ENCODE peak calls at places on chromosomes 5 and 9, in six cellular contexts. One of them, this sample, is unnamed.

GRCh38 chr5:121968910-121969607 is 7.3 kb downstream of the SRFBP1 start:
- DNase-seq in non-pigmented ciliary epithelial cell: peak
- DNase-seq in amygdala: no peak
- DNase-seq in T-helper 17 cell: no peak
- DNase-seq in GM12891: no peak
- DNase-seq in fibroblast of mammary gland: peak
- DNase-seq in this sample: no peak

GRCh38 chr9:131309526-131310276 is 20.2 kb downstream of the PLPP7 start:
- DNase-seq in non-pigmented ciliary epithelial cell: no peak
- DNase-seq in amygdala: no peak
- DNase-seq in T-helper 17 cell: no peak
- DNase-seq in GM12891: no peak
- DNase-seq in fibroblast of mammary gland: no peak
- DNase-seq in this sample: no peak

GRCh38 chr5:149240354-149240998 is 31.2 kb upstream of the AFAP1L1 start:
- DNase-seq in non-pigmented ciliary epithelial cell: no peak
- DNase-seq in amygdala: no peak
- DNase-seq in T-helper 17 cell: peak
- DNase-seq in GM12891: no peak
- DNase-seq in fibroblast of mammary gland: no peak
- DNase-seq in this sample: no peak

GRCh38 chr5:174575043-174575442 is 149.3 kb upstream of the MSX2 start:
- DNase-seq in non-pigmented ciliary epithelial cell: no peak
- DNase-seq in amygdala: no peak
- DNase-seq in T-helper 17 cell: no peak
- DNase-seq in GM12891: no peak
- DNase-seq in fibroblast of mammary gland: no peak
- DNase-seq in this sample: no peak

GRCh38 chr5:7420506-7421280 is 24.8 kb downstream of the ADCY2 start:
- DNase-seq in non-pigmented ciliary epithelial cell: no peak
- DNase-seq in amygdala: no peak
- DNase-seq in T-helper 17 cell: no peak
- DNase-seq in GM12891: no peak
- DNase-seq in fibroblast of mammary gland: no peak
- DNase-seq in this sample: no peak

GRCh38 chr9:123697686-123698085 is 232.2 kb downstream of the DENND1A start:
- DNase-seq in non-pigmented ciliary epithelial cell: no peak
- DNase-seq in amygdala: no peak
- DNase-seq in T-helper 17 cell: no peak
- DNase-seq in GM12891: no peak
- DNase-seq in fibroblast of mammary gland: no peak
- DNase-seq in this sample: no peak

GRCh38 chr5:14739538-14739937 is 75.0 kb downstream of the OTULIN start:
- DNase-seq in non-pigmented ciliary epithelial cell: peak
- DNase-seq in amygdala: no peak
- DNase-seq in T-helper 17 cell: no peak
- DNase-seq in GM12891: no peak
- DNase-seq in fibroblast of mammary gland: peak
- DNase-seq in this sample: no peak

GRCh38 chr9:85741112-85741874 is 461 bp downstream of the AGTPBP1 start:
- DNase-seq in non-pigmented ciliary epithelial cell: no peak
- DNase-seq in amygdala: no peak
- DNase-seq in T-helper 17 cell: peak
- DNase-seq in GM12891: peak
- DNase-seq in fibroblast of mammary gland: peak
- DNase-seq in this sample: no peak

GRCh38 chr9:135216666-135217431 is 129.4 kb downstream of the OLFM1 start:
- DNase-seq in non-pigmented ciliary epithelial cell: no peak
- DNase-seq in amygdala: no peak
- DNase-seq in T-helper 17 cell: no peak
- DNase-seq in GM12891: no peak
- DNase-seq in fibroblast of mammary gland: no peak
- DNase-seq in this sample: no peak

GRCh38 chr9:14395300-14396082 is 81.5 kb upstream of the NFIB start:
- DNase-seq in non-pigmented ciliary epithelial cell: no peak
- DNase-seq in amygdala: peak
- DNase-seq in T-helper 17 cell: no peak
- DNase-seq in GM12891: no peak
- DNase-seq in fibroblast of mammary gland: no peak
- DNase-seq in this sample: no peak

GRCh38 chr9:21812945-21813568 is 10.6 kb downstream of the MTAP start:
- DNase-seq in non-pigmented ciliary epithelial cell: no peak
- DNase-seq in amygdala: peak
- DNase-seq in T-helper 17 cell: peak
- DNase-seq in GM12891: no peak
- DNase-seq in fibroblast of mammary gland: peak
- DNase-seq in this sample: no peak

GRCh38 chr9:4491621-4491975 is 1.3 kb downstream of the SLC1A1 start:
- DNase-seq in non-pigmented ciliary epithelial cell: no peak
- DNase-seq in amygdala: no peak
- DNase-seq in T-helper 17 cell: no peak
- DNase-seq in GM12891: no peak
- DNase-seq in fibroblast of mammary gland: no peak
- DNase-seq in this sample: no peak

GRCh38 chr5:139903805-139904565 is 108.4 kb downstream of the PSD2 start:
- DNase-seq in non-pigmented ciliary epithelial cell: no peak
- DNase-seq in amygdala: peak
- DNase-seq in T-helper 17 cell: no peak
- DNase-seq in GM12891: peak
- DNase-seq in fibroblast of mammary gland: no peak
- DNase-seq in this sample: peak

GRCh38 chr5:151063136-151063544 is 17.7 kb downstream of the TNIP1 start:
- DNase-seq in non-pigmented ciliary epithelial cell: peak
- DNase-seq in amygdala: no peak
- DNase-seq in T-helper 17 cell: no peak
- DNase-seq in GM12891: no peak
- DNase-seq in fibroblast of mammary gland: peak
- DNase-seq in this sample: no peak

GRCh38 chr5:37120270-37120669 is 128.9 kb downstream of the CPLANE1 start:
- DNase-seq in non-pigmented ciliary epithelial cell: no peak
- DNase-seq in amygdala: no peak
- DNase-seq in T-helper 17 cell: no peak
- DNase-seq in GM12891: no peak
- DNase-seq in fibroblast of mammary gland: no peak
- DNase-seq in this sample: no peak

GRCh38 chr5:77157732-77158532 is 52.5 kb upstream of the PDE8B start:
- DNase-seq in non-pigmented ciliary epithelial cell: no peak
- DNase-seq in amygdala: no peak
- DNase-seq in T-helper 17 cell: no peak
- DNase-seq in GM12891: no peak
- DNase-seq in fibroblast of mammary gland: no peak
- DNase-seq in this sample: no peak

This sample was measured in GM18507.